ENCODE peak calls at places on chromosomes 16 and 17, in seven cellular contexts. J, D, S, I, A, W and T are unnamed samples.

GRCh38 chr17:67687541-67687940 is 30.2 kb upstream of the NOL11 start:
- DNase-seq in J (no peak), D (no peak), S (no peak), I (no peak), A (no peak), W (no peak), T (no peak)

GRCh38 chr17:17304521-17304985 is 1.4 kb downstream of the NT5M start:
- DNase-seq in J (no peak), D (peak), S (peak), I (no peak), A (peak), W (no peak), T (no peak)

GRCh38 chr16:27149986-27150385 is 53.3 kb upstream of the KDM8 start:
- DNase-seq in J (no peak), D (no peak), S (no peak), I (no peak), A (no peak), W (no peak), T (no peak)

GRCh38 chr17:60600490-60601431 is 768 bp downstream of the PPM1D start:
- DNase-seq in J (peak), D (peak), S (peak), I (peak), A (peak), W (peak), T (no peak)

GRCh38 chr17:50259484-50260324 is 14.6 kb upstream of the TMEM92 start:
- DNase-seq in J (no peak), D (no peak), S (no peak), I (no peak), A (no peak), W (peak), T (no peak)

GRCh38 chr16:50548659-50549560 is 714 bp downstream of the NKD1 start:
- DNase-seq in J (peak), D (peak), S (no peak), I (no peak), A (no peak), W (no peak), T (no peak)

GRCh38 chr17:59427996-59428395 is 96.5 kb downstream of the YPEL2 start:
- DNase-seq in J (no peak), D (no peak), S (no peak), I (peak), A (no peak), W (no peak), T (no peak)

GRCh38 chr16:29900888-29901606 is 759 bp downstream of the ASPHD1 start:
- DNase-seq in J (no peak), D (no peak), S (no peak), I (peak), A (no peak), W (no peak), T (no peak)